ENCODE peak calls at places on chromosomes 3 and 15, in four cellular contexts. T, V, P and C are unnamed samples. For H3K4me1, the result is how much of the 10 kb centered on the place peaks cover.

GRCh38 chr3:79937567-79937966 is 169.8 kb upstream of the ROBO1 start:
- DNase-seq in P (no peak), T (no peak), V (no peak), C (no peak)

GRCh38 chr3:150736903-150737832 is 25.8 kb downstream of the SIAH2 start:
- DNase-seq in V (no peak), P (no peak), T (no peak), C (no peak)

GRCh38 chr3:53502737-53503136 is 8.3 kb downstream of the CACNA1D start:
- DNase-seq in T (no peak), V (no peak), P (no peak), C (no peak)

GRCh38 chr3:48301814-48302194 is 31.7 kb downstream of the SPINK8 start:
- DNase-seq in V (peak), P (peak), T (peak), C (peak)

GRCh38 chr3:43104039-43104438 is 1.8 kb downstream of the POMGNT2 start:
- DNase-seq in V (no peak), T (no peak), P (no peak), C (no peak)

GRCh38 chr3:119588112-119588511 is 8.8 kb downstream of the ADPRH start:
- DNase-seq in V (no peak), P (peak), T (peak), C (no peak)

GRCh38 chr3:23668430-23668904 is 137.3 kb upstream of the UBE2E1 start:
- DNase-seq in V (peak), T (no peak), P (no peak), C (no peak)

GRCh38 chr3:159929181-159929893 is 59.3 kb upstream of the IL12A start:
- DNase-seq in P (peak), T (peak), V (peak), C (no peak)

GRCh38 chr15:28125673-28126651 is 26.8 kb upstream of the OCA2 start:
- DNase-seq in V (peak), P (no peak), T (no peak), C (no peak)

GRCh38 chr3:125189378-125190165 is 23.0 kb downstream of the SLC12A8 start:
- DNase-seq in V (no peak), T (no peak), P (no peak), C (no peak)

GRCh38 chr15:39149636-39150035 is 431.2 kb upstream of the THBS1 start:
- DNase-seq in T (no peak), P (no peak), V (no peak), C (no peak)

GRCh38 chr3:53715815-53716483 is 130.3 kb downstream of the CHDH start:
- DNase-seq in V (no peak), T (no peak), P (no peak), C (no peak)

GRCh38 chr15:92914768-92915221 is 14.7 kb downstream of the CHD2 start:
- DNase-seq in V (no peak), T (no peak), P (no peak), C (no peak)

GRCh38 chr3:184814214-184814613 is 2.2 kb downstream of the VPS8 start:
- DNase-seq in P (no peak), V (no peak), T (no peak), C (no peak)

GRCh38 chr3:61794961-61795360 is 233.6 kb downstream of the PTPRG start:
- DNase-seq in P (no peak), T (no peak), V (no peak), C (no peak)

GRCh38 chr3:135081451-135082434 is 286.7 kb downstream of the EPHB1 start:
- DNase-seq in V (no peak), T (no peak), P (no peak), C (no peak)

GRCh38 chr3:29346828-29347227 is 66.0 kb downstream of the RBMS3 start:
- DNase-seq in V (peak), P (no peak), T (no peak), C (no peak)

GRCh38 chr3:72379500-72380187 is 468.6 kb downstream of the SHQ1 start:
- DNase-seq in P (no peak), V (no peak), T (no peak), C (no peak)

GRCh38 chr3:128487538-128487812 is 5.5 kb downstream of the GATA2 start:
- DNase-seq in V (no peak), P (no peak), T (no peak), C (no peak)

GRCh38 chr3:35733276-35733675 is 94.0 kb downstream of the ARPP21 start:
- DNase-seq in V (no peak), T (no peak), P (no peak), C (no peak)

GRCh38 chr3:134114726-134115125 is 85.0 kb upstream of the SLCO2A1 start:
- DNase-seq in V (no peak), P (no peak), T (no peak), C (no peak)

GRCh38 chr3:189297957-189298356 is 126.2 kb downstream of the TPRG1 start:
- DNase-seq in T (no peak), V (no peak), P (no peak), C (no peak)

GRCh38 chr15:39624806-39625205 is 43.9 kb downstream of the THBS1 start:
- DNase-seq in V (peak), P (peak), T (peak), C (no peak)

GRCh38 chr3:100106531-100107155 is 7.7 kb downstream of the FILIP1L start:
- DNase-seq in T (no peak), V (peak), P (no peak), C (no peak)

GRCh38 chr3:52415769-52416168 is 29.1 kb downstream of the SEMA3G start:
- DNase-seq in P (no peak), T (no peak), V (no peak), C (no peak)

GRCh38 chr3:64151335-64151871 is 73.9 kb downstream of the PRICKLE2 start:
- DNase-seq in P (no peak), V (peak), T (no peak), C (no peak)

GRCh38 chr3:101635954-101636798 is 40.8 kb downstream of the ZBTB11 start:
- DNase-seq in T (peak), P (peak), V (peak), C (peak)

GRCh38 chr3:52451237-52452083 is 2.4 kb downstream of the TNNC1 start:
- DNase-seq in T (no peak), V (no peak), P (no peak), C (peak)

GRCh38 chr3:177424541-177424940 is 227.3 kb upstream of the TBL1XR1 start:
- DNase-seq in T (no peak), V (no peak), P (no peak), C (no peak)

GRCh38 chr15:43251185-43251862 is 15.4 kb downstream of the TGM5 start:
- DNase-seq in P (no peak), V (no peak), T (no peak), C (no peak)

GRCh38 chr3:50238549-50239026 is 2.6 kb downstream of the GNAI2 start:
- DNase-seq in P (peak), T (peak), V (no peak), C (peak)

GRCh38 chr15:42890161-42890913 is 30.2 kb downstream of the TTBK2 start:
- DNase-seq in P (no peak), V (peak), T (no peak), C (no peak)

GRCh38 chr3:70281663-70282062 is 30.8 kb downstream of the MDFIC2 start:
- DNase-seq in T (no peak), V (no peak), P (no peak), C (no peak)

GRCh38 chr3:55537563-55537962 is 50.5 kb upstream of the WNT5A start:
- DNase-seq in V (no peak), T (no peak), P (no peak), C (no peak)

GRCh38 chr3:55540579-55540978 is 53.5 kb upstream of the WNT5A start:
- DNase-seq in P (no peak), V (no peak), T (no peak), C (no peak)

GRCh38 chr3:55534876-55535275 is 47.8 kb upstream of the WNT5A start:
- DNase-seq in P (no peak), T (no peak), V (no peak), C (no peak)

GRCh38 chr3:55541016-55541415 is 53.9 kb upstream of the WNT5A start:
- DNase-seq in T (no peak), P (no peak), V (no peak), C (no peak)

DNA sequence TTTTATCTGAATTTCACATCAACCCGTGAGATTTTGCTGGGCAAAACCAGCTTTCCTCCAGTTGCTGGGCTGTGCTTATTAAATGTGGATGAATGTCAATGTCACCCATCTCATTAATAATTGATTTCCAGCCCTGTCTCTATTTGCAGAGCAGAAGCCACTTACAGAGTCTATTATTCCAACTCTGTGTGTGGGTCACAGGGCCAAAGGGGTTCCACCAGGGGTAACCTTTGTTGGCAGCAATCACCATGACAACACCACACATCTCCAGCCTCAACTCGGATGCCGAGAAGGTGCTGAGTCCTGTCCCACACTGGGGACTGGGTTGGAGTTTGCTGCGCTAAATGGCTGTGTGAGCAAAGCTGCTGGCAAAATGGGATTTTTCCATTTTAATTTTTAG is 51.1 kb upstream of the WNT5A start:
- DNase-seq in P (no peak), T (no peak), V (no peak), C (no peak)
- H3K4me1 ChIP-seq in P (under half), T (under half), V (under half), C (under half)

GRCh38 chr3:57797701-57798487 is 41.8 kb downstream of the SLMAP start:
- DNase-seq in T (no peak), P (no peak), V (no peak), C (no peak)
- H3K4me1 ChIP-seq in T (half or more), P (under half), V (under half), C (under half)

GRCh38 chr3:170364965-170365364 is 7.5 kb downstream of the SKIL start:
- DNase-seq in T (no peak), P (no peak), V (no peak), C (no peak)
- H3K4me1 ChIP-seq in T (under half), P (under half), V (under half), C (under half)

DNA sequence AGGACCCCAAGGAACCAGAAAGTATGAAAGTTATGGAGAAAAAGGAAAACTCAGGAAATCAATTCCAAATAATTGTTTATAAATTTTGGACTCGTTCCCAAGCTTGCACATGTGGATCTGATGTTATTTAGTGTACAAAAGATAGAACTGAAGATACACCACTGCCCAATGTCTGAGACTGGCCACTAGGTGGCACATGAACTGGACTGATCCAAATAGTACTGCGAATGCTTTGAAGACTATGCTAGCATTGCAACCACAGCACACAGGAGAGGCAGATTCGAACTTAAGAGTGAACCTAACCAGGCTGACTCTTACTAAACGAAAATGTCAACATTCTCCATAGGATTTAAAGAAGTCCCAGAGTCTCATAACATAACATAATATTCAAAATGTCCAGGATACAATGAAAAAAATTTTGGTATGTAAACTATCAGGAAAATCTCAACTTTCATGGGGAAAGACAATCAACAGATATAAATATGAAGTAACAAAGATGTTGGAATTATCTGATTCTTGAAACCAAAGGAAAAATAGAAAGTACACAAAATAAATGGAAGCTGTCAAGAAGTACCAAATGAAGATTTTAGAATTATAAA is 596.7 kb downstream of the FGF12 start:
- DNase-seq in T (peak), V (peak), P (peak), C (peak)
- H3K4me1 ChIP-seq in T (under half), V (under half), P (under half), C (under half)

DNA sequence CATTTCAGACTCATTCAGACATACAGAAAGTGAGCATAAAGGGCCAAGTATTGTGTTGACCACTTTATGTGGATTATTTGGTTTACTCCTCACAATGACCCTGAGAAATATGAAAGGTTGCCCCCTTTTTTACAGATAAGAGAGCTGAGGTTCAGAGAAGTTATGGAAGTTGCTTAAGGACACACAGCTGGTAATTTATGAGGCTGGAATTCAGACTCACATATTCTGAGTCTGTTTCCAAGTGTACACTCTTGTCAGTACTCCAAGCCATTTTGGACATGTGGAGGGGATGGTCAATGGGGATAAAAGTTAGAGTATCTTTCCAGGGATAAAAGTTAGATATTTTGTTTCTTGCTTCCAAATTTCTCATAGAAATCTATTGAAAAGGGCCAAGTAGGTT is 15.9 kb downstream of the ITPR1 start:
- DNase-seq in T (no peak), P (no peak), V (no peak), C (no peak)
- H3K4me1 ChIP-seq in T (half or more), P (under half), V (under half), C (under half)

GRCh38 chr15:33153548-33153947 is 41.0 kb downstream of the FMN1 start:
- DNase-seq in V (no peak), T (no peak), P (no peak), C (no peak)

GRCh38 chr15:33150516-33150915 is 44.0 kb downstream of the FMN1 start:
- DNase-seq in P (no peak), T (no peak), V (no peak), C (no peak)

GRCh38 chr15:33152502-33153109 is 41.9 kb downstream of the FMN1 start:
- DNase-seq in V (peak), T (no peak), P (no peak), C (no peak)

GRCh38 chr15:33149919-33150318 is 44.6 kb downstream of the FMN1 start:
- DNase-seq in T (no peak), P (no peak), V (peak), C (no peak)

DNA sequence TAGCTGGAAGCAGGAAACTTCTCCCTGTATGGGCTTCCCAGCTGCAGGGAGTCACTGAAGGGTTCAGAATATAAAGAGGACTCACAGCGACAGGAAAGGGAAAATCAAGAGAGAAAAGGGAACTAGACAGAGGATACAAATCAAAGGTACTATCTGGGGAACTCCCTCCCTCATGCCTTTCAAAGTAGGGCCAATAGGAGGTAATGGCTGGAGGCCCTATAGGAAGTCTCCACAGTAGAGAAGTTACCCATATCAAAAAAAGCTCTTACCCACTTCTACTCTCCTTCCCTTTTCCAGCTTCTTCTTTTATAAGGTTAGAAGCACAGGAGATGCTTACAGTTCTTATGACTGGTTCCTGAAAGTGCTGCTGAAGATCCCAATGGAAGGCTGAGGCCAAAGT is 43.5 kb downstream of the FMN1 start:
- DNase-seq in P (no peak), T (no peak), V (no peak), C (no peak)
- H3K4me1 ChIP-seq in P (under half), T (under half), V (under half), C (under half)

DNA sequence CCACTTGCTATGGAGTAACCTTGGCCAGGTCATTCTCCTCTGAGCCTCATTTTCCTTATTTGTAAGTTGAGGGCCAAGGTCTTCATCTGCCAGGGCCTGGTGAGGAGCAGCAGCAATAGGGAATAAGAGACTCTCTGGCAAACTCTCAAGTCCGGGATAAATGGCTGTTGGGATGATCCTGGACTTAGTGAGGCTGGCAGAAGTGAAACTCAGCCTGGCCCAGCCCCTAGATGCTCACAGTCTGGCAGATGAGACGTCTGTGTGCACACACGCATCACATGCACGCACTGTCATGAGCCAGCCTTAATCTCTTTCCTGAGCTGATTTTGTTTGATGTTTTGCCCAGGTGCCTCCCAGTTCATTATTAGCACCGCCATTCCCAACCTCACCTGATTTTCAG is 26.8 kb downstream of the SLC6A6 start:
- DNase-seq in T (no peak), P (no peak), V (no peak), C (no peak)
- H3K4me1 ChIP-seq in T (half or more), P (under half), V (under half), C (under half)

GRCh38 chr15:98787936-98788757 is 139.8 kb downstream of the IGF1R start:
- DNase-seq in P (peak), T (no peak), V (no peak), C (no peak)
- H3K4me1 ChIP-seq in P (under half), T (half or more), V (under half), C (under half)